ENCODE peak calls at places on chromosome 9, in six cellular contexts. K, C, Q, S, Z and V are unnamed samples.

GRCh38 chr9:89608646-89609335 is 4.0 kb downstream of the GADD45G start:
- DNase-seq in K (no peak), C (no peak), Q (peak), Z (no peak), S (no peak), V (no peak)

GRCh38 chr9:74821636-74822035 is 66.1 kb downstream of the TRPM6 start:
- DNase-seq in C (no peak), Z (no peak), Q (no peak), S (no peak), K (no peak), V (no peak)

GRCh38 chr9:22240619-22241018 is 206.0 kb upstream of the DMRTA1 start:
- DNase-seq in C (peak), Q (no peak), K (peak), Z (no peak), S (no peak), V (no peak)

GRCh38 chr9:106717686-106718085 is 145.3 kb upstream of the ZNF462 start:
- DNase-seq in C (peak), K (peak), Q (no peak), Z (no peak), S (no peak), V (peak)

GRCh38 chr9:69028754-69029153 is 6.8 kb upstream of the FXN start:
- DNase-seq in S (no peak), C (no peak), Q (no peak), K (no peak), Z (no peak), V (no peak)

GRCh38 chr9:132241840-132242620 is 80.2 kb downstream of the NTNG2 start:
- DNase-seq in S (no peak), Q (peak), K (no peak), C (peak), Z (no peak), V (no peak)

GRCh38 chr9:94183240-94183999 is 75.7 kb upstream of the ZNF169 start:
- DNase-seq in C (no peak), S (no peak), Q (no peak), Z (no peak), K (no peak), V (no peak)

GRCh38 chr9:108017671-108018070 is 528.1 kb upstream of the KLF4 start:
- DNase-seq in K (no peak), Q (no peak), Z (no peak), C (no peak), S (peak), V (no peak)

GRCh38 chr9:95313010-95313498 is 4.5 kb downstream of the FANCC start:
- DNase-seq in C (peak), Z (no peak), K (peak), Q (peak), S (no peak), V (peak)

GRCh38 chr9:68999393-69000105 is 14.4 kb downstream of the PRKACG start:
- DNase-seq in Z (peak), K (peak), S (peak), Q (peak), C (peak), V (peak)

GRCh38 chr9:16726718-16727451 is 143.6 kb downstream of the BNC2 start:
- DNase-seq in K (peak), S (peak), C (peak), Q (peak), Z (peak), V (peak)

GRCh38 chr9:135920973-135921585 is 13.7 kb upstream of the CAMSAP1 start:
- DNase-seq in Z (no peak), Q (no peak), C (no peak), K (no peak), S (no peak), V (no peak)

GRCh38 chr9:129141066-129142041 is 30.1 kb downstream of the PTPA start:
- DNase-seq in Z (no peak), Q (peak), S (no peak), K (peak), C (peak), V (no peak)

GRCh38 chr9:91074866-91075265 is 273.2 kb downstream of the SYK start:
- DNase-seq in S (no peak), Q (no peak), K (no peak), Z (peak), C (no peak), V (no peak)

GRCh38 chr9:130860458-130861316 is 25.6 kb downstream of the ABL1 start:
- DNase-seq in Z (no peak), S (no peak), Q (no peak), C (peak), K (peak), V (peak)

GRCh38 chr9:116360974-116361373 is 207.4 kb downstream of the PAPPA start:
- DNase-seq in C (no peak), S (no peak), Z (no peak), K (no peak), Q (no peak), V (no peak)

GRCh38 chr9:118975736-118976135 is 393.5 kb downstream of the BRINP1 start:
- DNase-seq in K (no peak), S (no peak), Z (no peak), C (no peak), Q (no peak), V (no peak)

GRCh38 chr9:127586537-127586936 is 25.5 kb upstream of the STXBP1 start:
- DNase-seq in C (peak), K (peak), Z (peak), Q (peak), S (peak), V (peak)

GRCh38 chr9:75712690-75713089 is 177.8 kb upstream of the PCSK5 start:
- DNase-seq in K (no peak), Z (no peak), S (no peak), C (no peak), Q (no peak), V (no peak)

GRCh38 chr9:122387526-122387925 is 16.7 kb downstream of the PTGS1 start:
- DNase-seq in S (no peak), Z (peak), K (no peak), Q (no peak), C (no peak), V (peak)

GRCh38 chr9:15813076-15813475 is 260.2 kb downstream of the CCDC171 start:
- DNase-seq in C (no peak), Z (no peak), Q (no peak), K (no peak), S (no peak), V (no peak)

GRCh38 chr9:130208600-130209347 is 36.6 kb downstream of the NCS1 start:
- DNase-seq in C (no peak), Z (peak), K (no peak), Q (no peak), S (no peak), V (peak)

GRCh38 chr9:82882133-82882532 is 180.8 kb downstream of the RASEF start:
- DNase-seq in K (peak), S (no peak), C (peak), Z (no peak), Q (no peak), V (peak)

GRCh38 chr9:136714876-136715239 is 2.5 kb downstream of the DIPK1B start:
- DNase-seq in C (no peak), Z (no peak), K (no peak), S (no peak), Q (no peak), V (no peak)

GRCh38 chr9:84652496-84653081 is 16.9 kb upstream of the NTRK2 start:
- DNase-seq in S (no peak), Q (no peak), C (no peak), K (no peak), Z (no peak), V (no peak)

GRCh38 chr9:127862075-127863011 is 7.9 kb upstream of the ENG start:
- DNase-seq in K (no peak), Z (no peak), Q (no peak), C (peak), S (no peak), V (no peak)

GRCh38 chr9:34559616-34560546 is 29.6 kb downstream of the CNTFR start:
- DNase-seq in C (peak), Q (no peak), S (no peak), K (peak), Z (no peak), V (no peak)

GRCh38 chr9:14238518-14238917 is 75.4 kb downstream of the NFIB start:
- DNase-seq in Z (no peak), S (peak), K (peak), Q (peak), C (peak), V (peak)

GRCh38 chr9:93531374-93531773 is 45.0 kb upstream of the PHF2 start:
- DNase-seq in Z (no peak), S (no peak), C (no peak), K (peak), Q (no peak), V (peak)

GRCh38 chr9:136658849-136659535 is 3.7 kb upstream of the EGFL7 start:
- DNase-seq in Z (peak), Q (no peak), C (no peak), S (no peak), K (no peak), V (no peak)

GRCh38 chr9:74643303-74643933 is 146.3 kb downstream of the RORB start:
- DNase-seq in Q (no peak), Z (no peak), C (no peak), K (no peak), S (no peak), V (peak)

GRCh38 chr9:16139781-16140180 is 586.9 kb downstream of the CCDC171 start:
- DNase-seq in C (no peak), K (no peak), Z (no peak), S (no peak), Q (no peak), V (no peak)

GRCh38 chr9:89864257-89864656 is 259.4 kb downstream of the GADD45G start:
- DNase-seq in Q (no peak), C (no peak), S (no peak), K (no peak), Z (no peak), V (no peak)

DNA sequence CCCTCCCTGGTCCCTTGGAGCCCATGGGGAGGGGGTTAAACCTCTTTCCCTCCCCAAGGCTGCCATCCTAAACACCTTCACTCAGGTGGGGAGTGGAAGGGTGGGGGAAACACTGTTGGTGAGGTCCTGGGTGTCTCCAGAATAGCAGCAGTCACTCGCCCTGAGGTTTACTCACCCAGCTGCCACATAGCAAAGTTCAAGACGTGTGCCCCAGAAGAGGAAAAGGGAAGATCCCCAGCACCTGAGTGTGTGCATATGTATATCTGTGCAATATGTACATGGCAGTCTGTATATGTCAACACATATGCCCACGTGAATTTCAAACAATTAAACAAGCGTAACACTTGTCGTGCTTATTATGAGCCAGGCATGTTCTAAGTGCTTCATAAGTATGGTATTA is 31.3 kb upstream of the SMU1 start:
- DNase-seq in Z (no peak), C (no peak), K (no peak), S (no peak), Q (no peak), V (no peak)
- H2BK15ac ChIP-seq in Z (no peak), C (no peak), K (peak), S (no peak), Q (no peak), V (no peak)

GRCh38 chr9:72843525-72844439 is 109.1 kb downstream of the ALDH1A1 start:
- DNase-seq in Z (no peak), S (no peak), K (no peak), Q (peak), C (peak), V (peak)
- H2BK120ac ChIP-seq in Z (no peak), S (no peak), K (no peak), Q (no peak), C (no peak), V (peak)

GRCh38 chr9:71233646-71234045 is 112.2 kb upstream of the TRPM3 start:
- DNase-seq in Z (no peak), K (no peak), Q (no peak), C (no peak), S (no peak), V (no peak)
- H2BK15ac ChIP-seq in Z (no peak), K (no peak), Q (no peak), C (no peak), S (no peak), V (no peak)

GRCh38 chr9:124299519-124300090 is 41.9 kb downstream of the NEK6 start:
- DNase-seq in Q (no peak), K (peak), Z (no peak), C (no peak), S (no peak), V (no peak)

GRCh38 chr9:124296800-124297552 is 39.2 kb downstream of the NEK6 start:
- DNase-seq in Z (no peak), S (no peak), Q (no peak), C (no peak), K (no peak), V (no peak)

GRCh38 chr9:124298646-124299235 is 41.0 kb downstream of the NEK6 start:
- DNase-seq in Q (no peak), C (peak), Z (no peak), K (no peak), S (no peak), V (no peak)

GRCh38 chr9:124297553-124297905 is 39.8 kb downstream of the NEK6 start:
- DNase-seq in Z (peak), Q (peak), S (no peak), K (peak), C (peak), V (peak)

GRCh38 chr9:124297915-124298645 is 40.3 kb downstream of the NEK6 start:
- DNase-seq in S (no peak), K (no peak), C (no peak), Z (no peak), Q (no peak), V (no peak)
- H2BK120ac ChIP-seq in S (no peak), K (peak), C (peak), Z (no peak), Q (no peak), V (no peak)

DNA sequence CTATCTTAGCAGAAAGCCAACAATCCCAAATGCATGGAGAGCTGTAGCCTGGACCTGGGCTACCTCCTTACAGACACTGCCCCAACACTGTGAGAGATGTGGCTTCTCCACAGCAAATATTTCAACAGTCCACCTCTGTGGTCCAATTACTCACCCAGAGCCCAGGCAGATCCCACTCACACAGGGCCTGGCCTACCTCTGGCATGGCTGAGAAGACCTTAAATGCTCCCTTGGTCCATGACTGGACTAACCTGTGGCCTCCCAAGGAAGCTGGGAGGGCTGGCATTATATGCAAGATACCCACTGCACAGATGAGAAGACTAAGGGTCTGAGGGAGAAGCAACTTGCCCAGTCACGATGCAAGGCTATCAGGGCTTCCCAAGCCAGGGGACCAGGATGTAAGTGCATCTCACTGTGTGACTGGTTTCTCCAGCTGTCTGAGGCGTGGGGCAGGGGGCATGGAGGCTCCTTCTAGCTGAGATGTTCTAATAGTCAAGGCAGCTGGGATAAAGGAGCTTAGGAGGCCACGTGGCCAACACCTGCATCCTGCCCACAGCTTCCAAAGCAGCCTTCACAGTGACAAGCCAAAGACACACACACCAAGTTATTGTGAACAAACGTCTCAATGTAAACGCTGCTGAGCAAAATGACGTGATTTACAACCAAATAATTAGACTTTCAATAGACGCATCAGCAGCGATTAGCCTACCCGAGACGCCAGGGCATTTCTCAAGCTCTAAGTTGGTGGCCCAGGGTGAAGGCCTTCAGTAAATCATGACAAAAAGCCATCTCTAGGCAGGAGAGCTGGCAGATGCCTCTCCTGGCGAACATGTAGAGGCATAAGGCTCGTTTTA is 23.0 kb upstream of the SLC25A51 start:
- DNase-seq in S (no peak), K (no peak), Q (no peak), Z (no peak), C (peak), V (no peak)
- H2BK15ac ChIP-seq in S (no peak), K (no peak), Q (no peak), Z (no peak), C (no peak), V (no peak)

GRCh38 chr9:100489836-100490235 is 16.9 kb downstream of the TMEFF1 start:
- DNase-seq in Q (no peak), C (no peak), S (no peak), Z (no peak), K (no peak), V (no peak)

GRCh38 chr9:100488171-100488570 is 15.2 kb downstream of the TMEFF1 start:
- DNase-seq in Z (no peak), S (no peak), C (no peak), K (no peak), Q (no peak), V (no peak)

GRCh38 chr9:100498592-100498991 is 25.6 kb downstream of the TMEFF1 start:
- DNase-seq in K (peak), Z (no peak), Q (no peak), C (peak), S (no peak), V (no peak)

DNA sequence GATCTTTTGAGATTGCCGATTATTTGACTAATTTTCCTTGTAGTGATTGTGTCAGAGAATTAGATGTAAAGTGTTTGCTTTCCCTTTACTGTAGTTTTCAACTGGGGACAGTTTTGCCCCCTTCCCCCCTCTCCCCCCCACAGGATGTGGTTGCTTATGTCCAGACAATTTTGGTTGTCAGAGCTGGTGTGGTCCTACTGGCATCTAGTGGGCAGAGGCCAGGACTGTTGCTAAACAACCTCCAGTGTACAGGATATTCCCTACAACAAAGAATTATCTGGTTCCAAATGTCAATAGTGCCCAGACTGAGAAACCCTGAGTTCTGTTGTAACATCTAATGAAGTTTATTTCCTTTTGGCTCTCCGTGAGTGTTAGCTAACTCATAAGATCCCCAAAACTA is 20.0 kb downstream of the TMEFF1 start:
- DNase-seq in Q (no peak), C (peak), K (peak), S (no peak), Z (no peak), V (no peak)
- H2BK120ac ChIP-seq in Q (no peak), C (no peak), K (no peak), S (no peak), Z (no peak), V (no peak)

DNA sequence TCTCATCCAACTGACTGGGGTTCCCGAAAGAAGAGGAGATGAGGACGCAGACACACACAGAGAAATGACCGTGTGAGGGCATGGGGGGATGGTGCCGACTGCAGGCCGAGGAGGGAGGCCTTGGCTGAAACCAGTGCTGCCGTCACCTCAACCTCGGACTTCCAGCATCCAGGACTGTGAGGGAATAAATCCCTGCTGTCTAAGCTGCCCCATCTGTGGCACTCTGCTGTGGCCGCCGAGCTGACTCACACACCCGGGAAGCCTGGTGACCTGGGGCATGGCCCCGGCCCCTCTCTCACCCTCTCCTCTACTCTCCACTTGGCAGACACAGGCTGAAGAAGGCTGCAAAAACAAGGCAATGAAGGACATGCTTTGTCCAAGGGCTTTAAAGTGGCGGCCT is 4.4 kb upstream of the COL5A1 start:
- DNase-seq in S (no peak), C (peak), K (no peak), Z (no peak), Q (no peak), V (no peak)
- H2BK15ac ChIP-seq in S (no peak), C (peak), K (no peak), Z (no peak), Q (no peak), V (no peak)

DNA sequence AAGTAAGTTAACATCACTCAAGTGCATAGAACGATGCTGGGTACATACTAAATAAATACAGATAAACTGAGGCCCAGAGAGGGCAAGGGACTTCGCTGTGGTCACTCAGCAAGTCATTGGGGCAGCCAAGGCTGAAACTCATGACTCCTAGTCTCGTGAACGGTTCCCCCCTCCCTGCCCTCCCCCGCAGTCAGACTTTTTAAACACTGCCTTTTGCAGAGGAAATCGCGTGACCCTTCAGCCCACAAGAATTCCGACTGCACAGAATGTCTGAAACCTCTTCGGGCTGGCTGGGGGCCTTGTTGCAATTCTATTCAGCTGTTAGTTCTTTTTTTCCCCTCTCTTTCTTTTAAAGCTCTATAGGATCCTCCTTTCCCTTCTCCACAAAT is 28.1 kb downstream of the NEK6 start:
- DNase-seq in C (peak), Q (no peak), Z (no peak), K (peak), S (no peak), V (no peak)
- H2BK120ac ChIP-seq in C (peak), Q (no peak), Z (no peak), K (peak), S (no peak), V (no peak)